ENCODE peak calls at places on chromosomes 2 and 18, in nine cellular contexts. P is effector memory CD8-positive, alpha-beta T cell; U is activated CD8-positive, alpha-beta memory T cell treated with anti-CD3 and anti-CD28 coated beads, Interleukin-2, amount 10 ng/mL, durations not matched to agents 7 days and 5 days; Y is heart right ventricle; E is central memory CD8-positive, alpha-beta T cell; Z is activated CD4-positive, alpha-beta T cell treated with anti-CD3 and anti-CD28 coated beads for 36 hours; Q is lower lobe of right lung; M is Right ventricle myocardium inferior; O is thoracic aorta. X is an unnamed sample.

GRCh38 chr2:69535739-69536374 is 98.6 kb upstream of the NFU1 start:
- ATAC-seq in Y (no peak), M (peak), Q (peak), Z (no peak), P (no peak), E (peak), U (no peak), O (no peak), X (no peak)

GRCh38 chr2:100990650-100991403 is 11.3 kb upstream of the RPL31 start:
- ATAC-seq in O (no peak), Z (no peak), E (no peak), M (no peak), Y (no peak), P (no peak), Q (no peak), U (no peak), X (no peak)

GRCh38 chr2:66489433-66489832 is 54.5 kb downstream of the MEIS1 start:
- ATAC-seq in Z (no peak), U (no peak), E (no peak), O (no peak), M (peak), Y (peak), P (no peak), Q (no peak), X (no peak)

GRCh38 chr2:43178602-43179542 is 47.5 kb downstream of the ZFP36L2 start:
- ATAC-seq in O (peak), Q (peak), Y (peak), M (peak), Z (peak), P (no peak), E (no peak), U (no peak), X (peak)

GRCh38 chr2:226698671-226699070 is 100.9 kb downstream of the IRS1 start:
- ATAC-seq in M (peak), U (no peak), Q (no peak), Y (no peak), P (no peak), O (no peak), E (no peak), Z (no peak), X (no peak)

GRCh38 chr2:43515807-43516497 is 79.9 kb downstream of the THADA start:
- ATAC-seq in Q (no peak), M (peak), U (peak), E (no peak), Z (peak), O (no peak), Y (no peak), P (no peak), X (peak)

GRCh38 chr2:60383421-60384117 is 169.9 kb downstream of the BCL11A start:
- ATAC-seq in P (no peak), O (no peak), E (no peak), Q (no peak), Y (no peak), Z (no peak), U (no peak), M (no peak), X (no peak)

GRCh38 chr18:25739356-25739755 is 351.1 kb downstream of the SS18 start:
- ATAC-seq in O (no peak), U (no peak), Q (no peak), E (no peak), Z (no peak), Y (no peak), P (no peak), M (no peak), X (no peak)

GRCh38 chr2:28283861-28284260 is 108.8 kb upstream of the FOSL2 start:
- ATAC-seq in E (no peak), Z (no peak), Q (no peak), U (no peak), O (no peak), M (no peak), Y (no peak), P (no peak), X (no peak)

GRCh38 chr2:45274190-45274926 is 265.1 kb upstream of the SIX2 start:
- ATAC-seq in Q (no peak), U (no peak), P (no peak), Z (no peak), E (no peak), O (no peak), M (no peak), Y (no peak), X (no peak)

GRCh38 chr2:181471227-181471626 is 14.0 kb downstream of the ITGA4 start:
- ATAC-seq in U (peak), M (no peak), P (peak), Y (no peak), Q (no peak), O (no peak), Z (no peak), E (peak), X (peak)

GRCh38 chr2:171247741-171248140 is 87.0 kb upstream of the TLK1 start:
- ATAC-seq in P (no peak), O (no peak), U (peak), Q (no peak), M (no peak), E (peak), Z (peak), Y (no peak), X (no peak)

GRCh38 chr18:63224574-63224973 is 95.0 kb downstream of the BCL2 start:
- ATAC-seq in E (peak), M (no peak), O (no peak), P (peak), Q (no peak), Y (no peak), Z (peak), U (peak), X (peak)